ENCODE peak calls at places on chromosomes 1 and 21, in six cellular contexts. A is effector memory CD8-positive, alpha-beta T cell; B is fibroblast of the conjunctiva; K is dorsolateral prefrontal cortex; O is hippocampal formation; S is Caki2. F is an unnamed sample.

GRCh38 chr1:58925247-58925646 is 141.4 kb upstream of the JUN start:
- DNase-seq in A (no peak), B (no peak), K (no peak), O (no peak), S (no peak), F (no peak)

GRCh38 chr1:10471411-10472219 is 714 bp downstream of the DFFA start:
- DNase-seq in A (peak; percentile 3), B (no peak), K (no peak), O (no peak), S (peak; percentile 13), F (no peak)

GRCh38 chr1:42319128-42319851 is 15.7 kb downstream of the FOXJ3 start:
- DNase-seq in A (no peak), B (no peak), K (no peak), O (no peak), S (no peak), F (no peak)

GRCh38 chr1:109933856-109934711 is 23.4 kb downstream of the CSF1 start:
- DNase-seq in A (no peak), B (no peak), K (no peak), O (no peak), S (no peak), F (peak; percentile 71)

GRCh38 chr1:38013027-38013588 is 574 bp downstream of the UTP11 start:
- DNase-seq in A (no peak), B (no peak), K (no peak), O (no peak), S (no peak), F (no peak)

GRCh38 chr21:46116846-46117585 is 19.1 kb downstream of the COL6A2 start:
- DNase-seq in A (no peak), B (no peak), K (no peak), O (no peak), S (peak; percentile 28), F (no peak)

GRCh38 chr1:227890451-227891222 is 57.1 kb downstream of the WNT9A start:
- DNase-seq in A (no peak), B (no peak), K (peak; percentile 14), O (no peak), S (no peak), F (no peak)

GRCh38 chr1:119298687-119299086 is 69.9 kb upstream of the HAO2 start:
- DNase-seq in A (no peak), B (peak; percentile 32), K (no peak), O (no peak), S (no peak), F (no peak)

GRCh38 chr1:21337931-21338567 is 47.8 kb upstream of the ECE1 start:
- DNase-seq in A (no peak), B (peak; percentile 76), K (no peak), O (no peak), S (peak; percentile 92), F (no peak)

GRCh38 chr1:21139601-21140000 is 37.1 kb downstream of the EIF4G3 start:
- DNase-seq in A (no peak), B (no peak), K (peak; percentile 47), O (no peak), S (no peak), F (no peak)

GRCh38 chr1:153985341-153985912 is 712 bp downstream of the RAB13 start:
- DNase-seq in A (no peak), B (peak; percentile 81), K (no peak), O (no peak), S (no peak), F (peak; percentile 44)

GRCh38 chr1:17229379-17229778 is 19.5 kb upstream of the PADI3 start:
- DNase-seq in A (no peak), B (no peak), K (no peak), O (no peak), S (no peak), F (no peak)

GRCh38 chr1:22776051-22776611 is 65.5 kb downstream of the EPHB2 start:
- DNase-seq in A (no peak), B (no peak), K (no peak), O (no peak), S (no peak), F (no peak)

GRCh38 chr1:82874041-82874440 is 1073.3 kb downstream of the ADGRL2 start:
- DNase-seq in A (no peak), B (no peak), K (no peak), O (no peak), S (no peak), F (no peak)

GRCh38 chr1:24045766-24046165 is 65.6 kb upstream of the SRSF10 start:
- DNase-seq in A (no peak), B (peak; percentile 34), K (no peak), O (no peak), S (no peak), F (no peak)

GRCh38 chr1:18085387-18086074 is 22.1 kb upstream of the IGSF21 start:
- DNase-seq in A (no peak), B (no peak), K (no peak), O (no peak), S (no peak), F (no peak)

GRCh38 chr1:8293641-8294169 is 24.2 kb upstream of the SLC45A1 start:
- DNase-seq in A (no peak), B (no peak), K (no peak), O (no peak), S (no peak), F (no peak)

F was measured in epithelial cell of proximal tubule.